ENCODE peak calls at places on chromosome X, in eight cellular contexts. J is ELR; V is nucleus accumbens; P is NCI-H748 treated with DMSO at 0.1 percent for 48 hours; N is fibroblast of lung; L is Calu3; B is activated CD8-positive, alpha-beta memory T cell treated with anti-CD3 and anti-CD28 coated beads for 24 hours; R is smooth muscle cell of the brain vasculature. G is an unnamed sample.

GRCh38 chrX:134538316-134538715 is 78.4 kb downstream of the HPRT1 start:
- DNase-seq in N (no peak), R (no peak), V (no peak), P (no peak), J (no peak), L (no peak), B (no peak), G (no peak)

GRCh38 chrX:3244955-3245354 is 101.5 kb downstream of the MXRA5 start:
- DNase-seq in R (no peak), J (peak; percentile 10), V (no peak), N (no peak), B (no peak), L (peak; percentile 7), P (no peak), G (no peak)

GRCh38 chrX:8649969-8650368 is 82.0 kb downstream of the ANOS1 start:
- DNase-seq in J (no peak), V (no peak), L (no peak), R (no peak), B (no peak), P (no peak), N (no peak), G (no peak)

GRCh38 chrX:130172127-130172834 is 519 bp downstream of the RAB33A start:
- DNase-seq in B (peak; percentile 60), J (no peak), V (peak; percentile 12), L (no peak), P (no peak), R (no peak), N (no peak), G (no peak)

GRCh38 chrX:80578518-80579105 is 158.4 kb downstream of the TENT5D start:
- DNase-seq in L (no peak), B (no peak), N (peak; percentile 1), P (peak; percentile 2), R (no peak), J (peak; percentile 3), V (no peak), G (no peak)

GRCh38 chrX:40146471-40147398 is 49.0 kb upstream of the BCOR start:
- DNase-seq in N (peak; percentile 67), L (peak; percentile 15), V (peak; percentile 9), P (peak; percentile 23), J (peak; percentile 48), R (no peak), B (no peak), G (peak; percentile 65)

GRCh38 chrX:19565605-19566004 is 50.3 kb upstream of the MAP3K15 start:
- DNase-seq in J (no peak), R (no peak), V (no peak), P (no peak), B (no peak), L (no peak), N (no peak), G (no peak)

GRCh38 chrX:105543271-105543670 is 279.1 kb upstream of the NRK start:
- DNase-seq in V (no peak), P (no peak), N (no peak), J (no peak), R (no peak), B (no peak), L (no peak), G (no peak)

G was measured in Right ventricle myocardium superior.